ENCODE peak calls at places on chromosomes 16 and 17, in four cellular contexts. Z, E, T and N are unnamed samples.

GRCh38 chr17:22193113-22193512 is 500.8 kb downstream of the KCNJ18 start:
- DNase-seq in E (no peak), T (no peak), Z (no peak), N (no peak)

GRCh38 chr17:1906622-1907021 is 76.8 kb downstream of the RPA1 start:
- DNase-seq in Z (peak; percentile 35), T (no peak), E (no peak), N (no peak)

GRCh38 chr16:27867122-27868110 is 196.1 kb downstream of the GSG1L start:
- DNase-seq in T (peak; percentile 63), E (peak; percentile 85), Z (peak; percentile 74), N (peak; percentile 87)

GRCh38 chr17:50872710-50873424 is 6.7 kb upstream of the TOB1 start:
- DNase-seq in T (peak; percentile 65), Z (peak; percentile 75), E (no peak), N (no peak)

GRCh38 chr16:47713225-47713595 is 252.1 kb downstream of the PHKB start:
- DNase-seq in T (no peak), E (no peak), Z (peak; percentile 67), N (peak; percentile 62)

GRCh38 chr16:57092786-57093301 is 461 bp downstream of the CPNE2 start:
- DNase-seq in Z (peak; percentile 26), T (peak; percentile 40), E (peak; percentile 84), N (peak; percentile 60)

GRCh38 chr16:58020628-58021521 is 4.7 kb upstream of the MMP15 start:
- DNase-seq in Z (peak; percentile 54), E (peak; percentile 80), T (peak; percentile 74), N (peak; percentile 71)

GRCh38 chr17:10019941-10020403 is 114.9 kb upstream of the RCVRN start:
- DNase-seq in Z (no peak), T (no peak), E (no peak), N (no peak)

GRCh38 chr17:80030730-80031410 is 4.8 kb downstream of the TBC1D16 start:
- DNase-seq in E (no peak), T (no peak), Z (no peak), N (no peak)

GRCh38 chr16:55534773-55535172 is 25.9 kb downstream of the LPCAT2 start:
- DNase-seq in Z (no peak), T (no peak), E (no peak), N (no peak)

GRCh38 chr17:67441052-67441738 is 64.1 kb downstream of the PITPNC1 start:
- DNase-seq in E (peak; percentile 50), Z (peak; percentile 52), T (peak; percentile 81), N (peak; percentile 75)

GRCh38 chr17:63702223-63702577 is 2.3 kb upstream of the LIMD2 start:
- DNase-seq in T (peak; percentile 77), E (peak; percentile 62), Z (no peak), N (no peak)

GRCh38 chr17:29717817-29718216 is 95.1 kb upstream of the CORO6 start:
- DNase-seq in T (no peak), E (no peak), Z (no peak), N (no peak)

GRCh38 chr17:11736613-11737289 is 138.5 kb downstream of the DNAH9 start:
- DNase-seq in E (no peak), T (no peak), Z (no peak), N (no peak)

GRCh38 chr16:16155234-16155633 is 68.1 kb downstream of the ABCC6 start:
- DNase-seq in T (no peak), Z (no peak), E (no peak), N (no peak)

GRCh38 chr17:46853896-46854444 is 2.6 kb downstream of the WNT9B start:
- DNase-seq in Z (no peak), T (no peak), E (no peak), N (no peak)

GRCh38 chr16:57830890-57831484 is 28.7 kb upstream of the KIFC3 start:
- DNase-seq in Z (no peak), E (no peak), T (no peak), N (no peak)

GRCh38 chr17:6435968-6436367 is 1.0 kb upstream of the AIPL1 start:
- DNase-seq in E (peak; percentile 87), T (peak; percentile 71), Z (peak; percentile 75), N (peak; percentile 83)

GRCh38 chr17:27986805-27987684 is 55.4 kb upstream of the NLK start:
- DNase-seq in E (no peak), Z (peak; percentile 39), T (no peak), N (peak; percentile 87)

GRCh38 chr16:48901712-48902374 is 291.9 kb upstream of the N4BP1 start:
- DNase-seq in E (no peak), Z (no peak), T (no peak), N (no peak)

GRCh38 chr17:57455063-57455914 is 199.0 kb downstream of the MSI2 start:
- DNase-seq in T (peak; percentile 34), Z (peak; percentile 28), E (peak; percentile 73), N (no peak)

GRCh38 chr17:41486809-41487530 is 2.7 kb downstream of the KRT36 start:
- DNase-seq in Z (no peak), E (peak; percentile 69), T (peak; percentile 34), N (peak; percentile 58)

GRCh38 chr16:10579965-10580918 is at the start of gene EMP2:
- DNase-seq in T (no peak), Z (peak; percentile 76), E (peak; percentile 73), N (peak; percentile 67)

GRCh38 chr17:63698886-63699637 is 863 bp downstream of the LIMD2 start:
- DNase-seq in E (peak; percentile 86), Z (peak; percentile 49), T (peak; percentile 94), N (peak; percentile 55)

GRCh38 chr16:84520778-84521770 is 16.6 kb upstream of the MEAK7 start:
- DNase-seq in E (no peak), T (no peak), Z (no peak), N (no peak)